ENCODE peak calls at places on chromosome 16, in six cellular contexts. L, K, X, V, O and C are unnamed samples.
A peak's percentile ranks its signal among the peaks of the same experiment; 100 is the strongest.

GRCh38 chr16:22638393-22639206 is 127.9 kb downstream of the NPIPB5 start:
- DNase-seq in L (no peak), K (no peak), X (no peak), V (no peak), O (no peak), C (no peak)

GRCh38 chr16:8935989-8936388 is 27.7 kb downstream of the USP7 start:
- DNase-seq in L (no peak), K (no peak), X (no peak), V (no peak), O (no peak), C (no peak)

GRCh38 chr16:53672461-53672860 is 31.2 kb downstream of the RPGRIP1L start:
- DNase-seq in L (no peak), K (no peak), X (no peak), V (no peak), O (no peak), C (no peak)

GRCh38 chr16:1941162-1941923 is 1.7 kb downstream of the MSRB1 start:
- DNase-seq in L (no peak), K (no peak), X (no peak), V (no peak), O (no peak), C (no peak)

GRCh38 chr16:57795431-57795878 is 6.8 kb downstream of the KIFC3 start:
- DNase-seq in L (peak; percentile 24), K (no peak), X (no peak), V (peak; percentile 32), O (no peak), C (peak; percentile 8)

GRCh38 chr16:70548936-70549335 is 25.3 kb downstream of the SF3B3 start:
- DNase-seq in L (no peak), K (no peak), X (no peak), V (no peak), O (no peak), C (no peak)

GRCh38 chr16:397736-398332 is 835 bp downstream of the NME4 start:
- DNase-seq in L (no peak), K (peak; percentile 38), X (peak; percentile 18), V (peak; percentile 74), O (no peak), C (no peak)

GRCh38 chr16:89623511-89624232 is 10.2 kb downstream of the DPEP1 start:
- DNase-seq in L (no peak), K (no peak), X (no peak), V (no peak), O (no peak), C (no peak)

GRCh38 chr16:3963203-3963602 is 82.7 kb upstream of the CREBBP start:
- DNase-seq in L (peak; percentile 56), K (no peak), X (no peak), V (no peak), O (no peak), C (peak; percentile 12)

GRCh38 chr16:85239239-85239638 is 127.0 kb upstream of the CIBAR2 start:
- DNase-seq in L (no peak), K (no peak), X (no peak), V (no peak), O (no peak), C (no peak)

GRCh38 chr16:89442990-89443726 is 47.2 kb downstream of the ANKRD11 start:
- DNase-seq in L (no peak), K (no peak), X (no peak), V (no peak), O (no peak), C (no peak)

GRCh38 chr16:49460786-49461470 is 87.3 kb downstream of the C16orf78 start:
- DNase-seq in L (no peak), K (no peak), X (no peak), V (no peak), O (no peak), C (no peak)